ENCODE peak calls at places on chromosomes 6 and 20, in ten cellular contexts. M is Peyer's patch, L is heart left ventricle, G is GM12878, D is transverse colon, S is uterus, P is body of pancreas, C is H1, H is suprapubic skin, F is adrenal gland. W is an unnamed sample.

GRCh38 chr6:89494131-89494793 is 61.3 kb downstream of the ANKRD6 start:
- DNase-seq in F (no peak), P (no peak), G (no peak), D (no peak), H (no peak), S (no peak), L (no peak), M (no peak), C (no peak), W (no peak)

GRCh38 chr6:33967966-33968724 is 164.3 kb upstream of the MLN start:
- DNase-seq in F (no peak), L (no peak), P (no peak), S (no peak), M (peak; percentile 36), D (peak; percentile 37), H (peak; percentile 0), G (no peak), C (no peak), W (no peak)

GRCh38 chr6:20692023-20692422 is 157.8 kb downstream of the CDKAL1 start:
- DNase-seq in S (no peak), G (no peak), P (no peak), H (no peak), F (no peak), D (no peak), L (no peak), C (no peak), M (no peak), W (no peak)

GRCh38 chr6:41039060-41039998 is at the start of gene UNC5CL:
- DNase-seq in F (peak; percentile 33), G (no peak), M (peak; percentile 83), C (peak; percentile 84), D (peak; percentile 73), L (no peak), S (no peak), P (peak; percentile 83), H (peak; percentile 46), W (no peak)

GRCh38 chr20:44714102-44714700 is 968 bp upstream of the CCN5 start:
- DNase-seq in S (no peak), P (no peak), D (no peak), G (no peak), C (no peak), H (no peak), M (no peak), L (no peak), F (no peak), W (no peak)

GRCh38 chr6:132750455-132751248 is 7.1 kb downstream of the VNN2 start:
- DNase-seq in H (no peak), P (no peak), C (no peak), D (no peak), M (no peak), S (no peak), L (no peak), G (peak; percentile 69), F (no peak), W (no peak)

GRCh38 chr6:125926711-125927110 is 29.9 kb upstream of the HINT3 start:
- DNase-seq in S (no peak), P (no peak), M (no peak), C (no peak), H (no peak), G (no peak), L (no peak), F (no peak), D (no peak), W (no peak)

GRCh38 chr6:39073471-39074355 is 25.1 kb downstream of the GLP1R start:
- DNase-seq in S (no peak), P (no peak), C (no peak), M (peak; percentile 14), F (no peak), G (no peak), D (no peak), H (no peak), L (no peak), W (no peak)

GRCh38 chr20:16864069-16864468 is 115.9 kb downstream of the OTOR start:
- DNase-seq in F (no peak), M (no peak), D (no peak), C (no peak), H (no peak), G (peak; percentile 8), L (no peak), S (no peak), P (no peak), W (no peak)

GRCh38 chr20:41330941-41331340 is 9.7 kb upstream of the LPIN3 start:
- DNase-seq in D (no peak), S (no peak), M (peak; percentile 34), P (no peak), C (no peak), H (no peak), L (no peak), G (no peak), F (no peak), W (no peak)

DNA sequence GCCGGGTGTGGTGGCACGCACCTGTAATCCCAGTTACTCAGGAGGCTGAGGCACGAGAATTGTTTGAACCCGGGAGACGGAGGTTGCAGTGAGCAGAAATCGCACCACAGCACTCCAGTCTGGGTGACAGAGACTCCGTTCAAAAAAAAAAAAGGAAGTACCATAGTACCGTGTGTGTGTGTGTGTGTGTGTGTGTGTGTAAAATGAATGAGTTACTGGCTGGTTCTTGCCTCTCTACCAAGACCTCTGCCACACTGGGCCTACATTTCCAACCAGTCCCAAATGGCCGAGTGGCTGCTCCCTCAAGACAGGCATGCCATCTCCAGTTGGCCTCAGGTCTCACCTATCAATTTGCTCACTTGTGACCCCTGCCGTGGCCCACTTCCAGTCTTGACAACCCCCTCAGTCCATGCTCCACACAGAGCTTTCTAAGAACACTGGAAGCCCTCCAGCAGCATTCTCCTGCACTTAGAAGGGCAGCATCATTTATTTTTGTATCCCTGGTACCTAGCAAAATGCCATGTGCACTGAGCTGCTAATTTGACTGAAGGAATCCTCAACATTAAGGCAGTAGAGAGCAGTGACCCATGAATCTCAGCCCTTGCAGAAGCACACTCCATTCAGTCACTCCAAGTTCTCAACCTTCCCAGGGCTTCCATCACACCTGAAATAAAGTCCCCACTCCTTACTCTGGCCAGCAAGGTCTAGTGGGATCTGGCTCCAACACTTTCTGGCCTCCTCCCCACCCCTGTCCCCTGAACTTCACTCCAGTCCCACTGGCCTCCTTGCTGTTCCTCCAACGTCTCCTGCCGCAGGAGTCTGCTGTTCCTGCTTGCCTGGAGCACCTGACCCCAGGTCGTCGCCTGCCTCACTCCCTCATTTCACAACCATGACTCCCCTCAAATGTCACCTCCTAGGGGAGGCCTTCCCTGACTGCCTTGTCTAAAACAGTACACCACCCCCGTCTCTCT is 29.9 kb downstream of the COX4I2 start:
- DNase-seq in G (no peak), L (no peak), H (no peak), P (no peak), D (no peak), M (no peak), F (no peak), C (no peak), S (no peak), W (no peak)
- TF ChIP-seq POLR2A in G (no peak), L (no peak), H (no peak), P (no peak), D (no peak), M (no peak), F (no peak), C (no peak), S (no peak), W (no peak)

DNA sequence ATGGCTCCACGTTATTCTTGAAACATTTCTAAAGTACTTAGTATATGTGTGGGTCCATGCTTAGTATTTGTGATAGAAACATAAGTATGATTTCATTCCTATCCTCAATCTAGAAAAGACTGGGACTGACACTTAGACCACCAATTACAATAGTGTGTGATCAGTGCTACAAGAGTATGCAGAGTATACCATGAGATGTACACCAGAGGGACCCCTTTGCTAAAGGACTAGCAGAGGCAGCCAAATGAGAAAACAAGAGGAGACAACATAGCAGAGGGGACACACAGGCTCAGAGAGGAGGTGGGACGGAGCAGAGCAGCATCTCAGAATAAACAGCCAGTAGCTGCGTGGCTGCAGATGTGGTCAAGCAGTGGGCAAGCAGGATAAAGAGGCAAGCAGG is 21.0 kb downstream of the RMND1 start:
- DNase-seq in G (no peak), H (no peak), L (no peak), D (no peak), F (no peak), C (peak; percentile 23), P (no peak), M (no peak), S (no peak), W (no peak)
- TF ChIP-seq CTCF in G (peak; percentile 14), H (no peak), L (no peak), D (no peak), F (no peak), C (no peak), P (no peak), M (no peak), S (no peak), W (no peak)

GRCh38 chr6:149254241-149254640 is 63.3 kb upstream of the TAB2 start:
- DNase-seq in M (no peak), F (no peak), C (no peak), S (no peak), D (no peak), L (no peak), P (no peak), G (no peak), H (no peak), W (no peak)

GRCh38 chr6:149264629-149265028 is 52.9 kb upstream of the TAB2 start:
- DNase-seq in G (no peak), H (no peak), D (no peak), L (no peak), F (no peak), S (no peak), M (peak; percentile 58), C (no peak), P (no peak), W (no peak)

GRCh38 chr6:149260214-149260874 is 57.2 kb upstream of the TAB2 start:
- DNase-seq in S (no peak), P (no peak), C (no peak), M (no peak), L (no peak), G (no peak), D (no peak), H (no peak), F (no peak), W (no peak)

GRCh38 chr6:149261364-149261763 is 56.1 kb upstream of the TAB2 start:
- DNase-seq in L (no peak), D (no peak), S (no peak), H (no peak), G (no peak), M (no peak), P (no peak), F (no peak), C (no peak), W (no peak)

DNA sequence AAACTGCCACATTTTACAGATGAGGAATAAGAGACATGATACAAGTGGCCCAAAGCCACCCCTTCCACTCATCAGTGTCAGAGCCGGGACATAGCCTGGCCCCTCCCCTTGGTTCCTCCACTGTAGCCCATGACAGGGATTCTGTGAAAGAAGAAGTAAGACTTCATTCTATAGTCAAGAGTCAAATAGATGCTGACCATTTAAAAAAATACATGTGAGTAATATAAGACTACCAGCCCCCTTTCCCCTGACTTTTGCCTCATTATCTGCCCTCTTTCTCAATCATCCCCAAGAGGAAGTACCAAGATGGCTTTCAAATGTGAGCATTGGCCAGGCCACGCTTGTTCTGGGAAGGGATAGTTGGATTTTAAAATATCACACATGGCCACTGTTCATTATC is 57.8 kb upstream of the TAB2 start:
- DNase-seq in M (no peak), H (no peak), P (no peak), F (no peak), G (no peak), S (no peak), L (peak; percentile 28), D (no peak), C (no peak), W (peak; percentile 19)
- H3K27me3 ChIP-seq in M (no peaks in the 10 kb centered on the region), H (no peaks in the 10 kb centered on the region), P (no peaks in the 10 kb centered on the region), F (no peaks in the 10 kb centered on the region), G (no peaks in the 10 kb centered on the region), S (no peaks in the 10 kb centered on the region), L (no peaks in the 10 kb centered on the region), D (no peaks in the 10 kb centered on the region), C (no peaks in the 10 kb centered on the region), W (no peaks in the 10 kb centered on the region)

GRCh38 chr6:44254957-44255808 is 2.1 kb downstream of the SLC35B2 start:
- DNase-seq in G (no peak), F (no peak), S (no peak), C (peak; percentile 62), H (no peak), L (no peak), M (no peak), P (no peak), D (no peak), W (no peak)
- TF ChIP-seq POLR2A in G (peak; percentile 76), F (no peak), S (no peak), C (peak; percentile 84), H (no peak), L (no peak), M (no peak), P (no peak), D (no peak), W (no peak)

W was measured in tibial nerve.